ENCODE peak calls at places on chromosome 19, in eight cellular contexts. U is body of pancreas; C is brain microvascular endothelial cell; I is neural crest cell; L is GM12865; X is testis; E is pancreas; W is activated CD8-positive, alpha-beta T cell treated with anti-CD3 and anti-CD28 coated beads for 36 hours. M is an unnamed sample.

GRCh38 chr19:5254543-5254942 is 86.1 kb downstream of the PTPRS start:
- DNase-seq in U (no peak), C (no peak), I (no peak), L (no peak), X (no peak), E (no peak), W (no peak), M (no peak)

GRCh38 chr19:52028780-52029123 is 573 bp upstream of the ZNF614 start:
- DNase-seq in U (no peak), C (no peak), I (no peak), L (no peak), X (no peak), E (no peak), W (no peak), M (no peak)

GRCh38 chr19:6739884-6740588 is 556 bp downstream of the TRIP10 start:
- DNase-seq in U (peak), C (no peak), I (peak), L (peak), X (no peak), E (no peak), W (peak), M (peak)

GRCh38 chr19:47284324-47284899 is 9.7 kb downstream of the INAFM1 start:
- DNase-seq in U (peak), C (peak), I (peak), L (peak), X (peak), E (no peak), W (peak), M (peak)

GRCh38 chr19:18839465-18840287 is 7.9 kb downstream of the UPF1 start:
- DNase-seq in U (peak), C (no peak), I (no peak), L (no peak), X (peak), E (no peak), W (no peak), M (no peak)

GRCh38 chr19:33278403-33279269 is 23.7 kb downstream of the CEBPA start:
- DNase-seq in U (peak), C (no peak), I (no peak), L (no peak), X (no peak), E (no peak), W (no peak), M (no peak)

GRCh38 chr19:16371540-16371986 is 46.9 kb downstream of the KLF2 start:
- DNase-seq in U (peak), C (no peak), I (no peak), L (peak), X (peak), E (no peak), W (peak), M (peak)

GRCh38 chr19:52007436-52007804 is 591 bp downstream of the ZNF615 start:
- DNase-seq in U (peak), C (no peak), I (peak), L (no peak), X (peak), E (no peak), W (peak), M (peak)

GRCh38 chr19:6723108-6723618 is 2.7 kb upstream of the C3 start:
- DNase-seq in U (peak), C (no peak), I (no peak), L (no peak), X (peak), E (no peak), W (no peak), M (peak)

GRCh38 chr19:49222011-49222410 is 64.4 kb downstream of the TRPM4 start:
- DNase-seq in U (no peak), C (peak), I (no peak), L (no peak), X (no peak), E (no peak), W (no peak), M (no peak)

GRCh38 chr19:15562861-15563260 is 52.2 kb upstream of the CYP4F8 start:
- DNase-seq in U (peak), C (no peak), I (no peak), L (no peak), X (peak), E (no peak), W (no peak), M (peak)

GRCh38 chr19:5621945-5622464 is 571 bp downstream of the SAFB2 start:
- DNase-seq in U (peak), C (no peak), I (peak), L (peak), X (no peak), E (no peak), W (peak), M (peak)

GRCh38 chr19:9848060-9848459 is 12.9 kb downstream of the PIN1 start:
- DNase-seq in U (no peak), C (no peak), I (no peak), L (no peak), X (no peak), E (no peak), W (peak), M (peak)

GRCh38 chr19:45187421-45188100 is 9.0 kb downstream of the BLOC1S3 start:
- DNase-seq in U (no peak), C (no peak), I (no peak), L (peak), X (no peak), E (no peak), W (peak), M (peak)

GRCh38 chr19:4414800-4415251 is 12.4 kb downstream of the CHAF1A start:
- DNase-seq in U (no peak), C (no peak), I (no peak), L (no peak), X (peak), E (no peak), W (no peak), M (no peak)

GRCh38 chr19:3983936-3984583 is 1.2 kb downstream of the EEF2 start:
- DNase-seq in U (peak), C (no peak), I (no peak), L (peak), X (no peak), E (peak), W (no peak), M (no peak)

DNA sequence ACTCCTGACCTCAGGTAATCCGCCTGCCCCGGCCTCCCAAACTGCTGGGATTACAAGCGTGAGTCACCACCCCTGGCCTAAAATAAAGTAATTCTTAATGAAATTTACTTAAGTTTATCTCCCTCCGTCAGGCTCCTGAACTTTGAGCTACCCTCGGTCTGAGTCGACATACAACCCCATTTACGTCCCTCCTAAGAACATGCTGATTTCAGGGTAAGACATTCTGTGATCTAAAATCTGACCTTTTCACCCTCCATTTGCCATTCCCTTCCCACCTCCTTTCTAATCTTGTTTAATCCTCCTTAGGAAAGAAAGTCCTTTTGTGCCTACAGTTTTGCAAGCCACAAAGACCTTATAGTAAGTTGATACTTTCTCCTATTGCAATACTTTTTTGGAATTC is 143.4 kb downstream of the ZNF737 start:
- DNase-seq in U (no peak), C (no peak), I (no peak), L (no peak), X (peak), E (no peak), W (no peak), M (no peak)
- TF ChIP-seq CTCF in U (no peak), C (no peak), I (no peak), L (no peak), X (no peak), E (no peak), W (no peak), M (no peak)

GRCh38 chr19:11254662-11255061 is 7.7 kb downstream of the DOCK6 start:
- DNase-seq in U (no peak), C (no peak), I (no peak), L (no peak), X (no peak), E (no peak), W (no peak), M (no peak)
- TF ChIP-seq CTCF in U (no peak), C (peak), I (no peak), L (peak), X (no peak), E (no peak), W (no peak), M (no peak)

GRCh38 chr19:55339225-55340143 is at the start of gene KMT5C:
- DNase-seq in U (peak), C (peak), I (peak), L (peak), X (peak), E (peak), W (peak), M (peak)
- TF ChIP-seq CTCF in U (peak), C (peak), I (peak), L (no peak), X (peak), E (peak), W (no peak), M (no peak)

DNA sequence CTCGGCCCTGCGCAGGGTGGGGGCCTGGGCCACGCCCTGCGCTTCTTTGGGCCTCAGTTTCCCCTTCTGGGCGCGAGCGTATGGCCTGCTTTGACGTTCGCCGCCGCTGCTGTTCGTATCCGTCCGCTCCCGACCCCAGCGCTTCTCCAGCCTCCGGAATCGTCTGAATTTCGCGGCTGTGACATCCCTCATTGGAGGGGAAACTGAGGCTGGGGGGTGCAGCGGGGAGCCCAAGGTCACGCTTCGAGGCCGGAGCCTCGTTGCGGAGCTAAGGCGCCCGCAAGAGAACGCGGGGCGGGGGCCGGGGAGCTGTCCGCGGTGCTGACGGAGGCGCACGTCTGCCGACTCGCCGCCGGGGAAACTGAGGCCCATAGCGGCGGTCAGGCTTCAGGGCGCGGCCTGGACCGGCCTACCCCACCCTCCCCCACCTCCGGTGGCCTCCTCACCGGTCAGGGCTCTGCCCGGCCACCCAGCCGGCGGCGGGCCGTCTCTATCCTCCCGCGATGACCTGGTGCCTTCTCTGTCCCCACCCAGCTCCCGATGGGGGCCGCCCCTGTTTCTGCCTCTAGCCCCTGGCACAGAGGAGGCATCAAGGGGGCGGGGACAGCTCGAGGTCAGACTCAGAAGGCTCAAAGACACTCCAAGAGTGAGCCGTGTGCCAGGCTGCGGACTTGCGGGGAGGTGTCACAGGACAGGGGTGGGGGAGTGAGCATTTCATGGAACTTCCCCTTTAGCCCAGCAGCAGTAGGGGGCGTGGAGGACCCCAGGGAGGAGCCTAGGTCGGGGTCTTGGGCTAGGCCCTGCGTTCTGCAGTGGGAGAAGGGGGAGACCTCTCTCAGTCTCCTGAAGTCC is 3.0 kb upstream of the APC2 start:
- DNase-seq in U (no peak), C (no peak), I (no peak), L (no peak), X (no peak), E (no peak), W (no peak), M (no peak)
- TF ChIP-seq CTCF in U (no peak), C (no peak), I (no peak), L (no peak), X (no peak), E (no peak), W (no peak), M (no peak)

DNA sequence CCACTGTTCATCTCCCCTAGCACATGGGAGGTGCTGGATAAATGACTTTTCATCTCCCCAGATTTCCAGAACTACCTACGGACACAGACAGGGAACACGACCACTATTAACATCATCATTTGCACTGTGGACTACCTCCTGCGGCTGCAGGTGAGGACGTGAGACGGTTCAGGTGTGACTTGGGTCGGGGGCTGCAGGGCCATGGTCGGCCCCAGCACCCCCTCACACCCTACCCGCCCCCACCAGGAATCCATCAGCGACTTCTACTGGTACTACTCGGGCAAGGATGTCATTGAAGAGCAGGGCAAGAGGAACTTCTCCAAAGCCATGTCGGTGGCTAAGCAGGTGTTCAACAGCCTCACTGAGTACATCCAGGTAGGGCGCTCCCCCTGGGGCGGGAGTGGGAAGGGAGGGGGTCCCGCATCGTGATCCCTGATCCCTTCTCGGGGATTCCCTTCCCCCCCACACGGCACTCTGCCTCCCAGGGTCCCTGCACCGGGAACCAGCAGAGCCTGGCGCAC is 74.4 kb downstream of the MAP4K1 start:
- DNase-seq in U (no peak), C (no peak), I (no peak), L (no peak), X (no peak), E (no peak), W (no peak), M (no peak)
- TF ChIP-seq CTCF in U (no peak), C (no peak), I (no peak), L (no peak), X (no peak), E (no peak), W (no peak), M (no peak)

DNA sequence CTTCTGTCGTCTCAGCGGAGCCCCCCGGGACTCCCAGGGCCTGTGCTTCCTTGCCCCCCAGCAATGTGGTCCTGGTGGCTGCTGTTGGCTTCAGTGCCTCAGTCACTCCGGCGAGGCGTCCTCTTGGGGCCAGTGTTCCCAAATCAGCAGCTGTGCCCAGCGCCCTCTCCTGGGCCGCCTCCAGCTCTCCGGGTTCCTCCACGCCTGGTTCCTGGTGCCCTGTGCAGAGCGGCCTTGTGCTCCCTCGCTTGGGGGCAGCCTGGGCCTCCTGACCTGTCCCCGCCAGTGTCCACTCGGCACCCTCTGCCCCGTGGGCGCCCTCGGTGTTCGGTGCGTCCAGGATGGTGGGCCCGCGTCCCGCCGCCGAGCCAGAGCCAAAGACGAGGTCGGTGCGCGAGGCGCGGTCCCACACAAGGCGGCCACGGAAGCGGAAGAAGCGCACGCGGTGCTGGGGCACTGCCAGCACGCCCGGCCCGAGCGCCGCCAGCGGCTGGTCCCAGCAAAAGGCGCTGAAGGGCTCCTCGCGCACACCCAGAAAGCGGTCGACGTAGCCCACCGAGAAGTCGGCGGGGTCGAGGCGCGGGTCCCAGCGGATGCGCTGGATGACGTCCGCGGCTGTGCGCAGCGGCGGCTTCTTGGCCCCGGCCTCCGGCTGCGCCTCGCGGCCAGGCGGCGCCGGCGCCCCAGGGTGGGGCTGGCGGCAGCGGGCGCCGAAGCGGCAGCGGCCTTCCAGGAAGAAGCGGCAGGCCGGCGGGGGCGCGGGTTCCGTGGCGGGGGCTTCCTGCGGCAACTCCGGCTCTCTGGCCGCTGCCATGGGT is 656 bp downstream of the LENG9 start:
- DNase-seq in U (peak), C (peak), I (peak), L (peak), X (peak), E (peak), W (peak), M (peak)
- TF ChIP-seq CTCF in U (peak), C (peak), I (peak), L (peak), X (no peak), E (no peak), W (peak), M (peak)

GRCh38 chr19:50486823-50487515 is 10.3 kb upstream of the GARIN5A start:
- DNase-seq in U (no peak), C (peak), I (peak), L (peak), X (peak), E (peak), W (peak), M (peak)
- TF ChIP-seq CTCF in U (no peak), C (peak), I (peak), L (peak), X (peak), E (no peak), W (peak), M (peak)

M was measured in Calu3.